ENCODE peak calls at places on chromosomes 5 and 9, in eight cellular contexts. One of them, this sample, is unnamed.

GRCh38 chr5:36795366-36795765 is 81.2 kb upstream of the NIPBL start:
- DNase-seq in endothelial cell: no peak
- DNase-seq in osteocyte: no peak
- DNase-seq in lung: no peak
- DNase-seq in omental fat pad: no peak
- DNase-seq in Calu3: no peak
- DNase-seq in PC-3: no peak
- DNase-seq in GM06990: no peak
- DNase-seq in this sample: no peak

GRCh38 chr5:67286006-67286405 is 89.4 kb upstream of the CD180 start:
- DNase-seq in endothelial cell: no peak
- DNase-seq in osteocyte: no peak
- DNase-seq in lung: no peak
- DNase-seq in omental fat pad: no peak
- DNase-seq in Calu3: no peak
- DNase-seq in PC-3: no peak
- DNase-seq in GM06990: no peak
- DNase-seq in this sample: no peak

GRCh38 chr9:37999501-38000189 is 69.4 kb downstream of the SHB start:
- DNase-seq in endothelial cell: no peak
- DNase-seq in osteocyte: no peak
- DNase-seq in lung: no peak
- DNase-seq in omental fat pad: no peak
- DNase-seq in Calu3: no peak
- DNase-seq in PC-3: peak; percentile 82
- DNase-seq in GM06990: no peak
- DNase-seq in this sample: no peak

GRCh38 chr9:82706781-82707180 is 356.2 kb downstream of the RASEF start:
- DNase-seq in endothelial cell: no peak
- DNase-seq in osteocyte: no peak
- DNase-seq in lung: no peak
- DNase-seq in omental fat pad: no peak
- DNase-seq in Calu3: no peak
- DNase-seq in PC-3: no peak
- DNase-seq in GM06990: no peak
- DNase-seq in this sample: no peak

GRCh38 chr5:34535944-34536628 is 120.0 kb upstream of the RAI14 start:
- DNase-seq in endothelial cell: no peak
- DNase-seq in osteocyte: no peak
- DNase-seq in lung: no peak
- DNase-seq in omental fat pad: no peak
- DNase-seq in Calu3: no peak
- DNase-seq in PC-3: peak; percentile 68
- DNase-seq in GM06990: no peak
- DNase-seq in this sample: no peak

GRCh38 chr5:151406322-151406947 is 41.0 kb upstream of the SLC36A1 start:
- DNase-seq in endothelial cell: no peak
- DNase-seq in osteocyte: no peak
- DNase-seq in lung: no peak
- DNase-seq in omental fat pad: no peak
- DNase-seq in Calu3: peak; percentile 16
- DNase-seq in PC-3: peak; percentile 40
- DNase-seq in GM06990: no peak
- DNase-seq in this sample: no peak

GRCh38 chr5:125134216-125135081 is 388.0 kb upstream of the ZNF608 start:
- DNase-seq in endothelial cell: no peak
- DNase-seq in osteocyte: no peak
- DNase-seq in lung: no peak
- DNase-seq in omental fat pad: no peak
- DNase-seq in Calu3: peak; percentile 16
- DNase-seq in PC-3: peak; percentile 35
- DNase-seq in GM06990: no peak
- DNase-seq in this sample: no peak

GRCh38 chr9:92133949-92134604 is 18.9 kb upstream of the SPTLC1 start:
- DNase-seq in endothelial cell: peak; percentile 88
- DNase-seq in osteocyte: peak; percentile 93
- DNase-seq in lung: peak; percentile 77
- DNase-seq in omental fat pad: peak; percentile 81
- DNase-seq in Calu3: peak; percentile 79
- DNase-seq in PC-3: peak; percentile 90
- DNase-seq in GM06990: peak; percentile 45
- DNase-seq in this sample: peak; percentile 83

GRCh38 chr9:84597131-84597530 is 72.4 kb upstream of the NTRK2 start:
- DNase-seq in endothelial cell: no peak
- DNase-seq in osteocyte: no peak
- DNase-seq in lung: no peak
- DNase-seq in omental fat pad: no peak
- DNase-seq in Calu3: no peak
- DNase-seq in PC-3: no peak
- DNase-seq in GM06990: peak; percentile 2
- DNase-seq in this sample: peak; percentile 35

DNA sequence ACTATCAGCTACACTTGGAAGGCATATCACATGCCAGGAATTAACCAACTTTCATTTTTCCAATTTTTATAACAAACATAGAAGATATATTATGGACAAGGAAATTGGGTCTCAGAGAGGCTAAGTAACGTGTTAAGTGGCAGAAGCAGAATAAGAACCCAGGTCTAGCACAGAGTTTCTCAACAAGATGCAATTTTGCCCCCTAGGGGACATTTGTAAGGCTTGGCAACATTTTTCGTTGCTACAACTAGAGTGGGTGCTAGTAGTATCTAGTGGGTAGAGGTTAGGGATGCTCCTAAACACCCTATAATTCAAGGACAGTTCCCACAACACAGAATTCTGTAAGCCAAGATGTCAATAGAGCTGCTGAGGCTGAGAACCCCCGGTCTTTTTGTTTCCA is 180.6 kb downstream of the SNCAIP start:
- DNase-seq in endothelial cell: no peak
- DNase-seq in osteocyte: no peak
- DNase-seq in lung: no peak
- DNase-seq in omental fat pad: no peak
- DNase-seq in Calu3: peak; percentile 37
- DNase-seq in PC-3: peak; percentile 45
- DNase-seq in GM06990: no peak
- DNase-seq in this sample: no peak
- TF ChIP-seq CTCF in endothelial cell: no peak
- TF ChIP-seq CTCF in osteocyte: peak; percentile 46
- TF ChIP-seq CTCF in lung: no peak
- TF ChIP-seq CTCF in omental fat pad: no peak
- TF ChIP-seq CTCF in Calu3: peak; percentile 44
- TF ChIP-seq CTCF in PC-3: peak; percentile 56
- TF ChIP-seq CTCF in GM06990: peak; percentile 47
- TF ChIP-seq CTCF in this sample: peak; percentile 17

GRCh38 chr9:116647515-116647809 is 39.6 kb upstream of the TRIM32 start:
- DNase-seq in endothelial cell: no peak
- DNase-seq in osteocyte: no peak
- DNase-seq in lung: no peak
- DNase-seq in omental fat pad: no peak
- DNase-seq in Calu3: no peak
- DNase-seq in PC-3: no peak
- DNase-seq in GM06990: no peak
- DNase-seq in this sample: no peak
- TF ChIP-seq CTCF in endothelial cell: no peak
- TF ChIP-seq CTCF in osteocyte: peak; percentile 3
- TF ChIP-seq CTCF in lung: no peak
- TF ChIP-seq CTCF in omental fat pad: no peak
- TF ChIP-seq CTCF in Calu3: no peak
- TF ChIP-seq CTCF in PC-3: no peak
- TF ChIP-seq CTCF in GM06990: no peak
- TF ChIP-seq CTCF in this sample: no peak

DNA sequence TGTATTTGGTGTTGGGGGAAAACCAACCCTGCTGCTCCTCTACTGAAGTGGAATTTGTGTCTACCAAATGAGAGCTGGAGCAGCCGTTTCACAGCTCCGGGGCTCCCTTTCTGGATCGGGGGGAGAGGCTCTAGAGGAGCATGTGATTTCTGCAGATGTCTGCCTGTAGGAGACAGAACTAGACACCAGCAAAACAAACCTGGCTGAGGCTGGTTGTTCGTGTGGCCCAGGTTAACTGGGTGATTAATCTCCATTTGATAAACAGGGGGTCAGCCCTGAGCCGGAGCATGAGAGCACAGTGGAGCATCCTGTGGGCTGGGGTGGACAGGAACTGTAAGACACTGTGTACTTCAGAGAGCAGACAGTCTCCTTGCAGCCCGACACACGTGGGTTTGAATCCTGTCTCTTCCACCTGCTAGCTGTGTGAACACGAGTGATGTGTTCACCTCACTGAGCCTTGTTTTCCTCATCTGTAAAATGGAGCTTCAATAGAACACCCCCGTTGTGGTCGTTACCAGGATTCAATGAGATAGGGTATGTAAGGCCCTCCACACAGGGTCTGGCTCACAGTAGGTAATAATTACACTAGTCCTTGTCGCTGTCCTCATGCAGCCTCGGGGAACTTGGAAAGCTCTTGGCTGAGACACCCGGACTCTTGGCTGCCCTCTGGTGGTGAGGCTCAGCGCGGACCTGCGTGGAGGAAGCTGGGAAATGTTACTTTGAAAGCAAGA is 12.9 kb downstream of the CXCL14 start:
- DNase-seq in endothelial cell: peak; percentile 87
- DNase-seq in osteocyte: peak; percentile 88
- DNase-seq in lung: peak; percentile 70
- DNase-seq in omental fat pad: peak; percentile 72
- DNase-seq in Calu3: peak; percentile 92
- DNase-seq in PC-3: peak; percentile 65
- DNase-seq in GM06990: no peak
- DNase-seq in this sample: peak; percentile 75
- TF ChIP-seq CTCF in endothelial cell: peak; percentile 93
- TF ChIP-seq CTCF in osteocyte: peak; percentile 82
- TF ChIP-seq CTCF in lung: peak; percentile 55
- TF ChIP-seq CTCF in omental fat pad: no peak
- TF ChIP-seq CTCF in Calu3: peak; percentile 93
- TF ChIP-seq CTCF in PC-3: peak; percentile 86
- TF ChIP-seq CTCF in GM06990: peak; percentile 98
- TF ChIP-seq CTCF in this sample: peak; percentile 90

GRCh38 chr5:57889558-57889957 is 406.9 kb upstream of the ACTBL2 start:
- DNase-seq in endothelial cell: peak; percentile 21
- DNase-seq in osteocyte: no peak
- DNase-seq in lung: no peak
- DNase-seq in omental fat pad: no peak
- DNase-seq in Calu3: peak; percentile 40
- DNase-seq in PC-3: peak; percentile 75
- DNase-seq in GM06990: no peak
- DNase-seq in this sample: no peak
- TF ChIP-seq CTCF in endothelial cell: no peak
- TF ChIP-seq CTCF in osteocyte: peak; percentile 45
- TF ChIP-seq CTCF in lung: no peak
- TF ChIP-seq CTCF in omental fat pad: no peak
- TF ChIP-seq CTCF in Calu3: no peak
- TF ChIP-seq CTCF in PC-3: peak; percentile 35
- TF ChIP-seq CTCF in GM06990: peak; percentile 10
- TF ChIP-seq CTCF in this sample: no peak

GRCh38 chr5:24161559-24161958 is 483.2 kb downstream of the CDH10 start:
- DNase-seq in endothelial cell: no peak
- DNase-seq in osteocyte: no peak
- DNase-seq in lung: no peak
- DNase-seq in omental fat pad: no peak
- DNase-seq in Calu3: no peak
- DNase-seq in PC-3: peak; percentile 86
- DNase-seq in GM06990: no peak
- DNase-seq in this sample: no peak
- TF ChIP-seq CTCF in endothelial cell: no peak
- TF ChIP-seq CTCF in osteocyte: no peak
- TF ChIP-seq CTCF in lung: no peak
- TF ChIP-seq CTCF in omental fat pad: no peak
- TF ChIP-seq CTCF in Calu3: no peak
- TF ChIP-seq CTCF in PC-3: no peak
- TF ChIP-seq CTCF in GM06990: no peak
- TF ChIP-seq CTCF in this sample: no peak